ENCODE peak calls at places on chromosomes 3 and 15, in five cellular contexts. C is hepatocyte; D is neural crest cell; Y is dermis blood vessel endothelial cell; S is activated CD4-positive, alpha-beta T cell treated with anti-CD3 and anti-CD28 coated beads, Interleukin-2, amount 10 ng/mL, durations not matched to agents 7 days and 5 days. V is an unnamed sample.

GRCh38 chr3:58173670-58174472 is 36.9 kb downstream of the DNASE1L3 start:
- DNase-seq in S (peak; percentile 63), D (no peak), Y (peak; percentile 68), C (peak; percentile 63), V (no peak)

GRCh38 chr15:74768099-74768770 is 13.6 kb upstream of the CSK start:
- DNase-seq in Y (peak; percentile 40), D (no peak), S (no peak), C (peak; percentile 4), V (no peak)

GRCh38 chr15:64462492-64462891 is 2.1 kb downstream of the ZNF609 start:
- DNase-seq in S (no peak), D (no peak), C (no peak), Y (no peak), V (no peak)

GRCh38 chr15:48352474-48353072 is 21.3 kb downstream of the DUT start:
- DNase-seq in S (peak; percentile 68), C (peak; percentile 80), D (peak; percentile 52), Y (peak; percentile 82), V (no peak)

GRCh38 chr15:49225572-49226281 is 55.7 kb downstream of the GALK2 start:
- DNase-seq in Y (peak; percentile 59), S (no peak), C (peak; percentile 45), D (peak; percentile 18), V (no peak)

GRCh38 chr3:134974621-134975020 is 179.6 kb downstream of the EPHB1 start:
- DNase-seq in S (no peak), Y (peak; percentile 37), D (no peak), C (no peak), V (no peak)

GRCh38 chr3:14925729-14926591 is 21.4 kb upstream of the NR2C2 start:
- DNase-seq in D (peak; percentile 38), C (peak; percentile 83), S (peak; percentile 48), Y (peak; percentile 77), V (peak; percentile 30)

GRCh38 chr15:90412356-90413194 is 24.5 kb downstream of the IQGAP1 start:
- DNase-seq in C (peak; percentile 72), D (no peak), S (peak; percentile 29), Y (no peak), V (no peak)

GRCh38 chr15:99279783-99280307 is 28.6 kb downstream of the LRRC28 start:
- DNase-seq in C (no peak), S (no peak), D (no peak), Y (no peak), V (no peak)

GRCh38 chr15:42152196-42152920 is 4.1 kb downstream of the PLA2G4F start:
- DNase-seq in C (no peak), Y (no peak), D (no peak), S (no peak), V (no peak)

GRCh38 chr3:165196577-165197561 is 685 bp upstream of the SLITRK3 start:
- DNase-seq in Y (no peak), C (peak; percentile 31), D (peak; percentile 21), S (no peak), V (no peak)

GRCh38 chr3:174072675-174073074 is 675.1 kb downstream of the NLGN1 start:
- DNase-seq in Y (no peak), C (no peak), D (no peak), S (no peak), V (no peak)

GRCh38 chr3:23183731-23184130 is 19.4 kb upstream of the UBE2E2 start:
- DNase-seq in C (peak; percentile 68), D (peak; percentile 8), Y (peak; percentile 49), S (no peak), V (no peak)

GRCh38 chr3:141366285-141367037 is 1.8 kb upstream of the ZBTB38 start:
- DNase-seq in S (no peak), D (no peak), C (peak; percentile 63), Y (peak; percentile 67), V (peak; percentile 64)

GRCh38 chr3:65672876-65673815 is 365.6 kb downstream of the MAGI1 start:
- DNase-seq in Y (peak; percentile 77), S (peak; percentile 19), D (peak; percentile 62), C (peak; percentile 69), V (no peak)

GRCh38 chr15:25177955-25178801 is 223.4 kb downstream of the SNRPN start:
- DNase-seq in C (peak; percentile 3), S (no peak), D (no peak), Y (no peak), V (no peak)

GRCh38 chr15:38611228-38611627 is 46.6 kb upstream of the RASGRP1 start:
- DNase-seq in C (no peak), S (peak; percentile 61), Y (no peak), D (no peak), V (no peak)

GRCh38 chr15:74146277-74146800 is 16.0 kb downstream of the ISLR2 start:
- DNase-seq in D (no peak), Y (no peak), S (no peak), C (no peak), V (no peak)

GRCh38 chr3:50876947-50877346 is 202.2 kb downstream of the DOCK3 start:
- DNase-seq in D (no peak), C (no peak), Y (no peak), S (no peak), V (no peak)

GRCh38 chr3:184641430-184641829 is 70.4 kb downstream of the MAGEF1 start:
- DNase-seq in Y (no peak), D (no peak), C (no peak), S (no peak), V (no peak)

GRCh38 chr3:105906834-105907233 is 38.0 kb upstream of the CBLB start:
- DNase-seq in Y (peak; percentile 94), S (no peak), D (no peak), C (no peak), V (no peak)

GRCh38 chr3:192237992-192238608 is 489.2 kb downstream of the FGF12 start:
- DNase-seq in S (no peak), Y (no peak), D (no peak), C (no peak), V (no peak)

GRCh38 chr15:94205366-94205765 is 26.0 kb upstream of the MCTP2 start:
- DNase-seq in D (no peak), C (no peak), Y (no peak), S (no peak), V (no peak)

GRCh38 chr15:56817266-56817665 is 84.0 kb upstream of the ZNF280D start:
- DNase-seq in Y (peak; percentile 76), D (no peak), S (no peak), C (no peak), V (peak; percentile 63)

GRCh38 chr3:149643482-149643798 is 14.4 kb downstream of the WWTR1 start:
- DNase-seq in C (no peak), D (no peak), S (no peak), Y (no peak), V (no peak)

GRCh38 chr3:71444028-71444860 is 139.3 kb downstream of the FOXP1 start:
- DNase-seq in S (peak; percentile 88), Y (peak; percentile 88), D (no peak), C (no peak), V (no peak)

GRCh38 chr15:46146002-46146401 is 511.2 kb downstream of the SQOR start:
- DNase-seq in D (no peak), C (no peak), S (no peak), Y (no peak), V (no peak)

GRCh38 chr15:88835646-88836045 is 32.4 kb downstream of the ACAN start:
- DNase-seq in Y (no peak), S (no peak), C (no peak), D (no peak), V (no peak)

GRCh38 chr15:36932070-36932469 is 168.3 kb downstream of the MEIS2 start:
- DNase-seq in S (no peak), D (no peak), C (no peak), Y (no peak), V (no peak)

GRCh38 chr3:54951405-54951804 is 23.5 kb upstream of the LRTM1 start:
- DNase-seq in C (peak; percentile 86), D (peak; percentile 58), Y (no peak), S (no peak), V (peak; percentile 25)

GRCh38 chr3:42130329-42131070 is 39.3 kb downstream of the TRAK1 start:
- DNase-seq in C (peak; percentile 79), S (no peak), Y (no peak), D (no peak), V (no peak)

GRCh38 chr15:37574985-37575384 is 359.5 kb upstream of the TMCO5A start:
- DNase-seq in C (no peak), S (no peak), D (no peak), Y (no peak), V (no peak)

GRCh38 chr3:134253475-134254231 is 3.0 kb upstream of the RYK start:
- DNase-seq in Y (no peak), C (no peak), S (no peak), D (no peak), V (no peak)

GRCh38 chr3:176690470-176690869 is 506.8 kb downstream of the TBL1XR1 start:
- DNase-seq in Y (no peak), C (peak; percentile 41), S (no peak), D (no peak), V (no peak)

GRCh38 chr3:13178107-13178506 is 104.9 kb upstream of the IQSEC1 start:
- DNase-seq in D (no peak), C (no peak), S (no peak), Y (no peak), V (no peak)

GRCh38 chr3:17384567-17385296 is 357.7 kb downstream of the TBC1D5 start:
- DNase-seq in C (no peak), Y (no peak), S (no peak), D (no peak), V (peak; percentile 56)

GRCh38 chr3:194255252-194256039 is 95.7 kb downstream of the CPN2 start:
- DNase-seq in D (no peak), Y (peak; percentile 98), C (peak; percentile 60), S (peak; percentile 64), V (no peak)

GRCh38 chr3:128863560-128863959 is 15.9 kb upstream of the ACAD9 start:
- DNase-seq in Y (peak; percentile 10), C (no peak), D (no peak), S (no peak), V (no peak)

GRCh38 chr3:128337305-128337704 is 129.4 kb downstream of the DNAJB8 start:
- DNase-seq in D (no peak), C (no peak), S (no peak), Y (no peak), V (no peak)

V was measured in epithelial cell of proximal tubule.